ENCODE peak calls at places on chromosomes 11 and 22, in nine cellular contexts. L, B, Q, O, F, A, J, S and C are unnamed samples.

GRCh38 chr11:95297680-95298452 is 66.9 kb upstream of the SESN3 start:
- DNase-seq in B (no peak), O (no peak), F (no peak), L (no peak), A (no peak), Q (no peak), J (no peak), S (no peak), C (no peak)

GRCh38 chr11:11148104-11148509 is 204.9 kb downstream of the CSNK2A3 start:
- DNase-seq in B (peak), F (peak), Q (peak), J (peak), O (peak), S (peak), L (peak), A (peak), C (peak)

GRCh38 chr11:108967571-108967970 is 302.7 kb downstream of the DDX10 start:
- DNase-seq in J (no peak), O (no peak), F (no peak), S (no peak), Q (no peak), A (peak), B (peak), L (no peak), C (no peak)

GRCh38 chr11:122711831-122712378 is 56.4 kb downstream of the UBASH3B start:
- DNase-seq in Q (no peak), F (peak), S (no peak), L (no peak), J (no peak), B (no peak), A (peak), O (no peak), C (no peak)

GRCh38 chr22:37155971-37156370 is 6.3 kb upstream of the IL2RB start:
- DNase-seq in L (no peak), Q (no peak), J (no peak), O (no peak), B (no peak), S (no peak), A (no peak), F (no peak), C (no peak)

GRCh38 chr11:48170840-48171233 is 45.8 kb upstream of the OR4B1 start:
- DNase-seq in F (peak), O (no peak), J (no peak), B (no peak), L (no peak), Q (no peak), S (no peak), A (peak), C (no peak)

GRCh38 chr11:17744151-17744940 is 9.8 kb downstream of the KCNC1 start:
- DNase-seq in Q (no peak), S (no peak), F (peak), A (no peak), B (no peak), O (no peak), J (peak), L (no peak), C (no peak)

GRCh38 chr11:97815667-97816066 is 1205.1 kb upstream of the CNTN5 start:
- DNase-seq in L (no peak), J (no peak), S (no peak), F (no peak), Q (no peak), B (no peak), A (no peak), O (no peak), C (no peak)

GRCh38 chr11:125338886-125339811 is 156.9 kb downstream of the FEZ1 start:
- DNase-seq in L (no peak), A (peak), B (no peak), F (no peak), J (peak), S (no peak), O (no peak), Q (no peak), C (no peak)

GRCh38 chr11:93329936-93330445 is 551 bp upstream of the DEUP1 start:
- DNase-seq in S (no peak), O (peak), A (peak), J (no peak), F (peak), L (no peak), Q (no peak), B (no peak), C (no peak)

GRCh38 chr11:43434893-43435292 is 76.2 kb downstream of the TTC17 start:
- DNase-seq in F (no peak), S (no peak), Q (no peak), O (no peak), J (no peak), A (no peak), B (no peak), L (no peak), C (no peak)

GRCh38 chr11:12110201-12110713 is at the start of gene MICAL2:
- DNase-seq in B (peak), A (peak), Q (peak), O (peak), S (peak), F (peak), J (peak), L (peak), C (no peak)

GRCh38 chr22:22552630-22553029 is 6.4 kb downstream of the PRAME start:
- DNase-seq in Q (no peak), O (peak), L (no peak), B (no peak), J (no peak), F (no peak), S (no peak), A (no peak), C (no peak)

GRCh38 chr11:5289696-5290095 is 12.1 kb downstream of the OR51B4 start:
- DNase-seq in O (no peak), Q (no peak), F (no peak), A (no peak), J (no peak), S (no peak), L (no peak), B (no peak), C (no peak)

GRCh38 chr11:2825886-2826678 is 59.5 kb downstream of the CDKN1C start:
- DNase-seq in O (peak), Q (no peak), F (peak), A (peak), S (peak), L (peak), J (peak), B (peak), C (peak)

GRCh38 chr11:132318421-132319157 is 948.2 kb downstream of the NTM start:
- DNase-seq in B (no peak), F (peak), Q (no peak), O (no peak), S (no peak), A (peak), J (no peak), L (no peak), C (peak)
- H3K4me3 ChIP-seq in B (no peak), F (no peak), Q (no peak), O (no peak), S (no peak), A (no peak), J (no peak), L (no peak), C (no peak)

GRCh38 chr11:33891714-33892327 is at the start of gene LMO2:
- DNase-seq in B (no peak), O (no peak), Q (no peak), A (no peak), F (no peak), L (no peak), S (no peak), J (no peak), C (peak)
- H3K4me3 ChIP-seq in B (no peak), O (no peak), Q (no peak), A (no peak), F (no peak), L (no peak), S (no peak), J (no peak), C (no peak)

GRCh38 chr22:30324008-30324730 is 2.6 kb downstream of the TBC1D10A start:
- DNase-seq in Q (peak), B (no peak), S (no peak), O (no peak), L (no peak), F (peak), A (peak), J (no peak), C (no peak)
- H3K4me3 ChIP-seq in Q (peak), B (peak), S (peak), O (no peak), L (peak), F (peak), A (no peak), J (peak), C (no peak)

GRCh38 chr11:61752117-61752924 is at the start of gene MYRF:
- DNase-seq in O (peak), Q (peak), A (peak), S (peak), L (peak), F (no peak), J (no peak), B (no peak), C (no peak)
- H3K4me3 ChIP-seq in O (peak), Q (peak), A (peak), S (peak), L (peak), F (peak), J (peak), B (peak), C (peak)

GRCh38 chr11:8286886-8287285 is 23.2 kb upstream of the LMO1 start:
- DNase-seq in B (no peak), F (no peak), S (no peak), L (no peak), A (no peak), J (peak), O (peak), Q (no peak), C (no peak)
- H3K4me3 ChIP-seq in B (no peak), F (no peak), S (no peak), L (no peak), A (no peak), J (no peak), O (no peak), Q (no peak), C (no peak)

GRCh38 chr11:84924290-84924689 is 702.9 kb downstream of the DLG2 start:
- DNase-seq in O (peak), S (no peak), B (no peak), F (no peak), L (no peak), J (no peak), A (no peak), Q (no peak), C (no peak)

GRCh38 chr11:84922212-84922805 is 704.8 kb downstream of the DLG2 start:
- DNase-seq in F (no peak), L (no peak), J (no peak), B (no peak), Q (no peak), A (no peak), O (peak), S (no peak), C (no peak)

GRCh38 chr11:84923489-84923888 is 703.7 kb downstream of the DLG2 start:
- DNase-seq in L (no peak), J (no peak), F (no peak), O (no peak), Q (no peak), S (no peak), A (no peak), B (no peak), C (no peak)

GRCh38 chr11:84922836-84923235 is 704.3 kb downstream of the DLG2 start:
- DNase-seq in L (no peak), Q (no peak), S (no peak), B (no peak), F (no peak), O (peak), J (no peak), A (no peak), C (no peak)
- H3K4me3 ChIP-seq in L (no peak), Q (no peak), S (no peak), B (peak), F (peak), O (peak), J (peak), A (no peak), C (peak)

GRCh38 chr11:59560290-59560701 is 49.0 kb downstream of the OR4D9 start:
- DNase-seq in O (peak), A (peak), J (peak), S (peak), Q (peak), L (peak), F (peak), B (no peak), C (no peak)

GRCh38 chr11:59557940-59558643 is 46.8 kb downstream of the OR4D9 start:
- DNase-seq in A (no peak), O (peak), L (no peak), Q (no peak), J (no peak), F (no peak), S (no peak), B (no peak), C (no peak)

GRCh38 chr11:59560702-59561469 is 49.5 kb downstream of the OR4D9 start:
- DNase-seq in J (peak), Q (peak), F (peak), S (peak), A (peak), L (peak), O (peak), B (peak), C (no peak)

GRCh38 chr11:59562292-59562691 is 51.0 kb downstream of the OR4D9 start:
- DNase-seq in F (no peak), B (no peak), Q (no peak), A (no peak), O (no peak), J (no peak), S (no peak), L (no peak), C (no peak)

DNA sequence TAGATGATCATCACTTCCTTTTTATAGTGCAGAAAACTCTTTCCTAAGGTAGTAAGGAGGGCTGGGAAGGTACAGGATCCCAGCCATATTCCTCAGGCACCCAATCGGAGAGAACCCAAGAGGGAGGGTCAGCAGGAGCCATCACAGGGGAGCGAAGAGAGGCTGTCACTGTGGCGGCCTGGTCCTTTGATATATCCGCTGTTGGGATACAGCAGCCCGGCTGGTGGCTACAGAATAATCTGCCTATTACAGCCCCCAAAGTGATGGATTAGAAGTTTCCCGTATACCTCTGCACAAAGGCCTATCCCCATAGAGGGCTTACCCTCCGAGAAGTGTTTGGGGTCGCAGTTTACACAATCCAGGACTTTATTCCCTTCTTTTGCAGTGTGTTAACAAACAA is 48.5 kb downstream of the OR4D9 start:
- DNase-seq in F (no peak), Q (no peak), A (no peak), L (no peak), J (no peak), O (peak), B (no peak), S (no peak), C (no peak)
- H3K4me3 ChIP-seq in F (peak), Q (peak), A (no peak), L (no peak), J (peak), O (peak), B (peak), S (peak), C (no peak)